ENCODE peak calls at places on chromosomes 4 and X, in ten cellular contexts. S is psoas muscle, P is ovary, W is AG04450, O is brain microvascular endothelial cell, H is small intestine, A is uterus, N is PC-3, I is mesendoderm, B is H1. Q is an unnamed sample.

GRCh38 chr4:35500812-35501211 is 743.5 kb downstream of the ARAP2 start:
- DNase-seq in S (no peak), P (no peak), W (no peak), O (no peak), H (no peak), A (no peak), N (no peak), I (no peak), B (no peak), Q (no peak)

GRCh38 chr4:143118666-143119065 is 66.1 kb upstream of the USP38 start:
- DNase-seq in S (no peak), P (no peak), W (no peak), O (no peak), H (no peak), A (no peak), N (no peak), I (no peak), B (no peak), Q (no peak)

GRCh38 chr4:47213971-47214370 is 182.6 kb downstream of the GABRB1 start:
- DNase-seq in S (no peak), P (no peak), W (peak), O (peak), H (no peak), A (no peak), N (peak), I (no peak), B (no peak), Q (no peak)

GRCh38 chr4:39850727-39851126 is 127.0 kb downstream of the PDS5A start:
- DNase-seq in S (no peak), P (no peak), W (no peak), O (no peak), H (no peak), A (no peak), N (no peak), I (peak), B (no peak), Q (no peak)

GRCh38 chr4:26723216-26723615 is 137.4 kb upstream of the STIM2 start:
- DNase-seq in S (no peak), P (no peak), W (no peak), O (no peak), H (no peak), A (no peak), N (no peak), I (no peak), B (no peak), Q (no peak)

GRCh38 chrX:103446665-103447302 is 70.4 kb downstream of the BEX3 start:
- DNase-seq in S (no peak), P (no peak), W (no peak), O (peak), H (no peak), A (no peak), N (no peak), I (peak), B (no peak), Q (no peak)

GRCh38 chr4:150462743-150463142 is 119.2 kb upstream of the MAB21L2 start:
- DNase-seq in S (no peak), P (no peak), W (no peak), O (no peak), H (no peak), A (no peak), N (peak), I (no peak), B (no peak), Q (no peak)

GRCh38 chr4:46250997-46251396 is 127.1 kb upstream of the GABRG1 start:
- DNase-seq in S (no peak), P (no peak), W (no peak), O (no peak), H (peak), A (no peak), N (no peak), I (no peak), B (no peak), Q (no peak)

GRCh38 chr4:185542626-185543336 is 7.5 kb upstream of the PDLIM3 start:
- DNase-seq in S (peak), P (peak), W (peak), O (no peak), H (no peak), A (peak), N (no peak), I (no peak), B (no peak), Q (peak)

GRCh38 chrX:125620715-125621587 is 301.3 kb downstream of the TEX13C start:
- DNase-seq in S (no peak), P (no peak), W (no peak), O (no peak), H (no peak), A (no peak), N (no peak), I (peak), B (no peak), Q (no peak)

GRCh38 chrX:74924449-74925209 is 623 bp downstream of the NEXMIF start:
- DNase-seq in S (peak), P (peak), W (no peak), O (peak), H (peak), A (peak), N (no peak), I (peak), B (no peak), Q (no peak)

GRCh38 chr4:89161841-89162240 is 50.5 kb downstream of the TIGD2 start:
- DNase-seq in S (no peak), P (no peak), W (no peak), O (no peak), H (no peak), A (no peak), N (peak), I (no peak), B (no peak), Q (no peak)

GRCh38 chr4:126702747-126703146 is 930.0 kb upstream of the INTU start:
- DNase-seq in S (no peak), P (no peak), W (no peak), O (no peak), H (no peak), A (no peak), N (no peak), I (peak), B (no peak), Q (no peak)

GRCh38 chr4:166501941-166502382 is 628.9 kb downstream of the TLL1 start:
- DNase-seq in S (no peak), P (no peak), W (no peak), O (peak), H (no peak), A (no peak), N (no peak), I (peak), B (peak), Q (no peak)

GRCh38 chrX:133698298-133698697 is 283.0 kb upstream of the GPC4 start:
- DNase-seq in S (no peak), P (no peak), W (peak), O (peak), H (peak), A (no peak), N (peak), I (peak), B (no peak), Q (no peak)

GRCh38 chr4:75940692-75941253 is at the start of gene NAAA:
- DNase-seq in S (peak), P (peak), W (no peak), O (peak), H (peak), A (peak), N (peak), I (peak), B (peak), Q (peak)

GRCh38 chrX:13364230-13364629 is 44.4 kb upstream of the ATXN3L start:
- DNase-seq in S (no peak), P (no peak), W (no peak), O (no peak), H (peak), A (no peak), N (no peak), I (no peak), B (no peak), Q (no peak)

GRCh38 chr4:157978680-157979361 is 194.0 kb downstream of the GASK1B start:
- DNase-seq in S (peak), P (peak), W (peak), O (peak), H (peak), A (peak), N (peak), I (peak), B (peak), Q (peak)

GRCh38 chr4:1367230-1367935 is 20.4 kb downstream of the UVSSA start:
- DNase-seq in S (no peak), P (no peak), W (no peak), O (no peak), H (no peak), A (no peak), N (no peak), I (no peak), B (no peak), Q (no peak)

GRCh38 chr4:80268936-80269335 is 2.5 kb downstream of the FGF5 start:
- DNase-seq in S (no peak), P (no peak), W (no peak), O (no peak), H (no peak), A (no peak), N (no peak), I (no peak), B (no peak), Q (no peak)

GRCh38 chrX:154526901-154527675 is 11.1 kb upstream of the FAM3A start:
- DNase-seq in S (peak), P (peak), W (no peak), O (peak), H (peak), A (peak), N (peak), I (peak), B (no peak), Q (no peak)

GRCh38 chr4:150821641-150822040 is 193.4 kb downstream of the LRBA start:
- DNase-seq in S (no peak), P (no peak), W (no peak), O (no peak), H (no peak), A (no peak), N (no peak), I (peak), B (no peak), Q (no peak)

GRCh38 chrX:97389761-97390192 is 506.1 kb downstream of the RPA4 start:
- DNase-seq in S (no peak), P (no peak), W (peak), O (peak), H (no peak), A (no peak), N (peak), I (peak), B (no peak), Q (no peak)

GRCh38 chrX:51420610-51421009 is 75.8 kb downstream of the NUDT11 start:
- DNase-seq in S (no peak), P (no peak), W (peak), O (peak), H (peak), A (no peak), N (peak), I (peak), B (no peak), Q (no peak)

GRCh38 chr4:143186202-143186601 is 1.5 kb downstream of the USP38 start:
- DNase-seq in S (no peak), P (no peak), W (no peak), O (no peak), H (peak), A (no peak), N (peak), I (no peak), B (no peak), Q (no peak)

GRCh38 chrX:46636223-46636622 is 62.7 kb downstream of the CHST7 start:
- DNase-seq in S (no peak), P (no peak), W (no peak), O (no peak), H (no peak), A (no peak), N (no peak), I (no peak), B (no peak), Q (no peak)

GRCh38 chrX:20623448-20623847 is 356.7 kb upstream of the RPS6KA3 start:
- DNase-seq in S (no peak), P (no peak), W (no peak), O (peak), H (no peak), A (no peak), N (peak), I (peak), B (no peak), Q (no peak)

GRCh38 chr4:152101546-152102183 is 340.9 kb upstream of the GATB start:
- DNase-seq in S (no peak), P (no peak), W (no peak), O (no peak), H (no peak), A (no peak), N (no peak), I (no peak), B (no peak), Q (no peak)
- H3K27ac ChIP-seq in S (no peak), P (no peak), W (no peak), O (no peak), H (peak), A (no peak), N (peak), I (no peak), B (no peak), Q (no peak)

GRCh38 chr4:52017809-52018208 is 2.4 kb downstream of the LRRC66 start:
- DNase-seq in S (no peak), P (no peak), W (no peak), O (no peak), H (peak), A (no peak), N (no peak), I (no peak), B (no peak), Q (no peak)

GRCh38 chr4:52016985-52017384 is 3.2 kb downstream of the LRRC66 start:
- DNase-seq in S (no peak), P (no peak), W (no peak), O (no peak), H (peak), A (no peak), N (no peak), I (no peak), B (no peak), Q (no peak)

GRCh38 chr4:52014903-52015302 is 5.3 kb downstream of the LRRC66 start:
- DNase-seq in S (no peak), P (no peak), W (no peak), O (no peak), H (no peak), A (no peak), N (no peak), I (no peak), B (no peak), Q (no peak)

GRCh38 chr4:52015366-52015765 is 4.8 kb downstream of the LRRC66 start:
- DNase-seq in S (no peak), P (no peak), W (no peak), O (no peak), H (peak), A (no peak), N (peak), I (peak), B (no peak), Q (no peak)

DNA sequence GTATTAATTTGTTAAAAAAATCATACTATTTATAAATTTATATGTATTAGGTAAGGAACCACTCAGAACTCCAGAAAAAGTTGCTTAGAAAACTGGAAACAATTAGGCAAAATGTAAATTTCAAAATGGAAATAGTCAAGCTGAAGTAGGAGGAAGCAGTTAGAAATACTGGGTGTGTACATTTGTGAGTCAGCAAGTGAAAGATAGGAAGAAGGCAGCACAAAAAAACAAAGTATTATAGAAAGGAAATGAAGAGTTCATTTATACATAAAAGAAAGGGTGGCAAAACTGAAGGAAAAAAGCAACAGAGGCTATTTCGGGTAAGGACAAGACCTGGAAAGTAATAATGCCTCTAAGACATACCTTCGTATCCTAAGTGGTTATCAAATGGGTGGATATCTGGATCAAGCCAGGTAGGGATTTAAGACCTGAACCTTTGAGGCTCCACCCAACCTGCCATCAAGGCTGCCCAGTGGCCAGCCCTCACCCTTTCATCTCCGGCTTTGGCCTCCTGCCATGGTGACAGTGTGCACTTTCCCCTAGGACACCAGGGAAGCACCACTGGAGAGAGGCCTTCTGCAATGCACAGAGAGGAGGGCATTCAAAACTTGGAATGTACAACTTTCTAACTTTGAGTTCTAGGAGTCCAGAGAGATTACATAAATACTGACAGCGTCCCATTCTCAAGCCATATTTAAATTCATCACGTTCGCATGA is at the start of gene LRRC66:
- DNase-seq in S (no peak), P (no peak), W (no peak), O (no peak), H (peak), A (no peak), N (peak), I (no peak), B (no peak), Q (no peak)
- H3K4me3 ChIP-seq in S (no peak), P (no peak), W (no peak), O (no peak), H (peak), A (no peak), N (peak), I (no peak), B (no peak), Q (no peak)

DNA sequence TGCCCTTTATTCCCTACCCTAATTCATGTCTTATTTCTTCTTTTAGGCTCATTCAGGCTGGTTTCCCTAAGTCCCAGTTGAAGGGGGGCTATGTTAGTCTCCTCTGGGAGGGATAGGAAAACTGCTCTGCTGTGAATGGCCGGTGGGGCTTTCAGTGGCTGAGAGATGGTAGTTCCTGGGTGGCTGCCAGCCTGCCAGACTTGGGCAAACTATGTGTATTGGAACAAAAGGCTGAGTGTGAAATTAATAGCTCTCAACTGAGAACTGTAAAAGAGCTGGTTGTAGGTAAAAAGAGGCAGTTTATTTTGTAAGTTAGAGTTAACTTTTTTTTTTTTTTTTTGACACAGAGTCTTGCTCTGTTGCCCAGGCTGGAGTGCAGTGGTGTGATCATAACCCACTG is 28.8 kb downstream of the ARHGAP10 start:
- DNase-seq in S (peak), P (peak), W (no peak), O (no peak), H (no peak), A (no peak), N (no peak), I (no peak), B (no peak), Q (no peak)
- H3K27ac ChIP-seq in S (peak), P (no peak), W (no peak), O (no peak), H (no peak), A (no peak), N (peak), I (no peak), B (no peak), Q (peak)

GRCh38 chr4:168817418-168817817 is 192.6 kb downstream of the CBR4 start:
- DNase-seq in S (no peak), P (no peak), W (no peak), O (no peak), H (no peak), A (no peak), N (no peak), I (no peak), B (no peak), Q (no peak)
- H3K4me3 ChIP-seq in S (peak), P (peak), W (no peak), O (no peak), H (no peak), A (no peak), N (peak), I (no peak), B (no peak), Q (peak)

DNA sequence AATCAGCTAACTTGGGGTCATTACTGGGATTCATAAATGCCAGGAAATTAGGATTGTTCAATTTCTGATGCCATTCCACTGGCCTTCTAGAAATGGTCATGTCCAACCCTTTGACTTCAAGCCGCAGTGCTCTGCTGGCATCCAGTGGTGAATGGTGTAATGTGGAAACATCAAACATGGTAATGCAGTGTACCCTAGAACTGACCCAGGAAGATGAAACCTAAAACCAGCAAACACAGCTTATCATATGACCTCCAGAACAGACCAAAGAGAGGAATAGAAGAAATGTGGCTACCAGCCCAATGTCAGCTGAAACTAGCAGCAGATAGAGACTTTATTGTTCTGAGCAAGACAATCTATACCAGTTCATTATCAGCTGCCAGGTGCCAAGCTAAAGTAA is 13.8 kb downstream of the CXCL13 start:
- DNase-seq in S (no peak), P (no peak), W (no peak), O (no peak), H (no peak), A (no peak), N (no peak), I (no peak), B (no peak), Q (no peak)
- H3K27ac ChIP-seq in S (no peak), P (no peak), W (no peak), O (no peak), H (no peak), A (no peak), N (no peak), I (no peak), B (no peak), Q (no peak)

GRCh38 chr4:139454111-139454600 is at the start of gene RAB33B:
- DNase-seq in S (no peak), P (no peak), W (peak), O (no peak), H (no peak), A (no peak), N (no peak), I (no peak), B (no peak), Q (no peak)

GRCh38 chr4:139454646-139455045 is 725 bp downstream of the RAB33B start:
- DNase-seq in S (no peak), P (no peak), W (no peak), O (no peak), H (no peak), A (no peak), N (peak), I (no peak), B (no peak), Q (no peak)

GRCh38 chr4:139453371-139454110 is 380 bp upstream of the RAB33B start:
- DNase-seq in S (peak), P (peak), W (peak), O (peak), H (peak), A (peak), N (peak), I (peak), B (peak), Q (peak)

GRCh38 chr4:139457318-139457717 is 3.4 kb downstream of the RAB33B start:
- DNase-seq in S (no peak), P (no peak), W (no peak), O (no peak), H (peak), A (no peak), N (peak), I (no peak), B (no peak), Q (no peak)

GRCh38 chr4:139455187-139455586 is 1.3 kb downstream of the RAB33B start:
- DNase-seq in S (no peak), P (no peak), W (no peak), O (no peak), H (peak), A (no peak), N (no peak), I (peak), B (no peak), Q (no peak)
- H3K4me3 ChIP-seq in S (peak), P (peak), W (peak), O (peak), H (peak), A (peak), N (peak), I (no peak), B (peak), Q (peak)

GRCh38 chr4:118281611-118282442 is 71.0 kb downstream of the PRSS12 start:
- DNase-seq in S (peak), P (peak), W (no peak), O (peak), H (no peak), A (no peak), N (no peak), I (peak), B (no peak), Q (no peak)
- H3K27ac ChIP-seq in S (peak), P (no peak), W (peak), O (peak), H (peak), A (no peak), N (no peak), I (no peak), B (no peak), Q (no peak)